ENCODE peak calls at places on chromosomes 4 and X, in eight cellular contexts. O is D341Med; S is NCI-H1092; H is lung; W is SK-MEL-5; I is stimulated activated CD4-positive, alpha-beta T cell treated with anti-CD3 and anti-CD28 coated beads, TNF-alpha, amount 100 ng/mL, for 4 hours; J is A549; X is H7. F is an unnamed sample.

GRCh38 chr4:173525118-173526033 is 4.7 kb downstream of the HAND2 start:
- DNase-seq in J (no peak), X (peak), S (no peak), H (no peak), I (no peak), W (no peak), O (no peak), F (no peak)

GRCh38 chrX:118976599-118977340 is 2.4 kb downstream of the LONRF3 start:
- DNase-seq in I (no peak), S (peak), X (peak), H (peak), O (peak), W (no peak), J (peak), F (peak)

GRCh38 chr4:173318648-173319211 is 15.4 kb downstream of the HMGB2 start:
- DNase-seq in I (no peak), S (no peak), O (no peak), J (peak), H (no peak), W (peak), X (no peak), F (peak)

GRCh38 chr4:153448003-153448731 is 18.0 kb upstream of the TMEM131L start:
- DNase-seq in S (peak), H (no peak), J (no peak), O (no peak), X (no peak), W (peak), I (no peak), F (peak)

GRCh38 chr4:101458914-101459313 is 111.6 kb upstream of the PPP3CA start:
- DNase-seq in X (no peak), H (no peak), W (no peak), S (no peak), O (no peak), J (no peak), I (no peak), F (no peak)

GRCh38 chr4:70392057-70392776 is 5.5 kb upstream of the OPRPN start:
- DNase-seq in J (no peak), H (no peak), W (no peak), X (no peak), I (no peak), S (no peak), O (no peak), F (no peak)

GRCh38 chr4:170259631-170260153 is 169.9 kb upstream of the AADAT start:
- DNase-seq in J (peak), W (peak), I (no peak), H (peak), S (peak), X (peak), O (peak), F (peak)

GRCh38 chrX:150547511-150548115 is 20.8 kb upstream of the MTM1 start:
- DNase-seq in X (peak), O (no peak), W (no peak), I (no peak), H (peak), J (peak), S (peak), F (peak)

GRCh38 chr4:107599841-107600240 is 120.2 kb downstream of the PAPSS1 start:
- DNase-seq in W (no peak), H (no peak), S (no peak), O (no peak), I (no peak), J (no peak), X (no peak), F (no peak)

GRCh38 chr4:43242611-43243010 is 350.1 kb downstream of the GRXCR1 start:
- DNase-seq in X (no peak), J (no peak), H (no peak), I (no peak), S (no peak), W (no peak), O (no peak), F (no peak)

GRCh38 chr4:2933566-2934076 is 29.6 kb downstream of the NOP14 start:
- DNase-seq in I (no peak), W (no peak), X (peak), S (no peak), J (no peak), O (peak), H (no peak), F (no peak)

GRCh38 chrX:37745354-37745753 is 34.5 kb upstream of the CYBB start:
- DNase-seq in X (peak), H (peak), O (peak), W (peak), S (peak), I (peak), J (peak), F (peak)

GRCh38 chr4:107253090-107253489 is 217.0 kb upstream of the DKK2 start:
- DNase-seq in O (no peak), H (no peak), S (no peak), J (no peak), X (no peak), I (no peak), W (no peak), F (no peak)

GRCh38 chr4:54107951-54108740 is 8.2 kb downstream of the GSX2 start:
- DNase-seq in J (no peak), S (no peak), H (no peak), X (peak), I (no peak), O (no peak), W (no peak), F (no peak)

GRCh38 chr4:89537281-89537680 is 229.7 kb upstream of the GPRIN3 start:
- DNase-seq in W (no peak), I (no peak), S (no peak), J (no peak), X (no peak), O (no peak), H (no peak), F (no peak)

GRCh38 chr4:77193046-77193445 is 36.0 kb downstream of the CCNG2 start:
- DNase-seq in H (no peak), J (no peak), I (no peak), S (no peak), W (no peak), O (no peak), X (no peak), F (no peak)

GRCh38 chr4:155353923-155354540 is 22.7 kb downstream of the MAP9 start:
- DNase-seq in W (peak), X (no peak), O (peak), S (peak), I (no peak), J (peak), H (peak), F (no peak)

GRCh38 chrX:14697453-14697852 is 168.1 kb downstream of the GLRA2 start:
- DNase-seq in I (no peak), W (peak), S (no peak), X (peak), H (no peak), J (peak), O (peak), F (peak)

GRCh38 chrX:107780525-107780924 is 3.0 kb downstream of the NCBP2L start:
- DNase-seq in H (no peak), X (no peak), I (no peak), O (no peak), J (no peak), W (no peak), S (no peak), F (no peak)

GRCh38 chr4:15649914-15650545 is 5.1 kb downstream of the FBXL5 start:
- DNase-seq in X (peak), J (peak), S (peak), O (peak), W (peak), I (peak), H (peak), F (peak)

GRCh38 chr4:140556372-140557085 is 12.2 kb downstream of the UCP1 start:
- DNase-seq in W (no peak), O (no peak), S (no peak), H (no peak), X (no peak), J (no peak), I (peak), F (no peak)

GRCh38 chrX:21943460-21944135 is 3.1 kb downstream of the SMS start:
- DNase-seq in J (no peak), H (no peak), S (no peak), X (no peak), O (no peak), W (no peak), I (no peak), F (no peak)

GRCh38 chrX:39688576-39689373 is 409.0 kb downstream of the BCOR start:
- DNase-seq in X (peak), H (peak), O (peak), I (no peak), W (peak), S (peak), J (peak), F (peak)

GRCh38 chr4:123479944-123480343 is 83.3 kb downstream of the SPRY1 start:
- DNase-seq in O (no peak), W (peak), S (no peak), J (peak), I (no peak), H (peak), X (no peak), F (no peak)

GRCh38 chr4:24753519-24753918 is 41.9 kb upstream of the SOD3 start:
- DNase-seq in H (no peak), W (peak), J (peak), O (no peak), I (no peak), X (no peak), S (no peak), F (no peak)

GRCh38 chr4:7195546-7196282 is 3.4 kb downstream of the SORCS2 start:
- DNase-seq in W (no peak), I (no peak), O (no peak), H (no peak), X (peak), S (no peak), J (no peak), F (no peak)

GRCh38 chr4:896630-897029 is 35.5 kb downstream of the GAK start:
- DNase-seq in I (no peak), W (no peak), O (no peak), H (no peak), J (no peak), S (no peak), X (no peak), F (no peak)

GRCh38 chr4:19776021-19776459 is 475.7 kb upstream of the SLIT2 start:
- DNase-seq in O (peak), S (peak), I (no peak), H (peak), J (peak), X (no peak), W (peak), F (no peak)

GRCh38 chrX:39492495-39493162 is 605.1 kb downstream of the BCOR start:
- DNase-seq in I (no peak), H (no peak), X (no peak), O (no peak), S (no peak), W (no peak), J (no peak), F (no peak)

GRCh38 chr4:7979652-7979968 is 39.9 kb upstream of the AFAP1 start:
- DNase-seq in W (no peak), X (peak), H (no peak), O (no peak), J (no peak), I (no peak), S (no peak), F (no peak)

GRCh38 chr4:53654300-53654758 is 63.0 kb upstream of the LNX1 start:
- DNase-seq in J (no peak), I (no peak), S (peak), X (no peak), H (no peak), W (no peak), O (no peak), F (no peak)

GRCh38 chrX:143437439-143437838 is 79.8 kb downstream of the SPANXN3 start:
- DNase-seq in J (peak), H (no peak), O (peak), S (peak), I (no peak), X (no peak), W (peak), F (no peak)

GRCh38 chrX:109760241-109760921 is 27.3 kb upstream of the ACSL4 start:
- DNase-seq in O (no peak), X (no peak), W (no peak), S (no peak), H (no peak), I (no peak), J (no peak), F (no peak)

GRCh38 chr4:1608196-1608820 is 75.8 kb downstream of the FAM53A start:
- DNase-seq in X (peak), S (no peak), I (no peak), O (no peak), H (no peak), J (no peak), W (no peak), F (no peak)

GRCh38 chr4:100819505-100819904 is 301.7 kb upstream of the EMCN start:
- DNase-seq in I (no peak), H (no peak), S (no peak), X (no peak), J (no peak), W (no peak), O (no peak), F (no peak)

GRCh38 chrX:10617186-10617963 is 3.0 kb downstream of the MID1 start:
- DNase-seq in S (no peak), X (no peak), I (no peak), H (no peak), J (no peak), W (no peak), O (no peak), F (peak)

GRCh38 chr4:169428376-169428775 is 157.6 kb upstream of the SH3RF1 start:
- DNase-seq in S (no peak), O (no peak), H (no peak), X (no peak), W (no peak), I (no peak), J (no peak), F (no peak)

GRCh38 chr4:147709999-147710398 is 21.9 kb upstream of the ARHGAP10 start:
- DNase-seq in S (no peak), W (no peak), J (no peak), X (no peak), I (no peak), H (no peak), O (no peak), F (no peak)

F was measured in NCI-H524.